ENCODE peak calls at places on chromosome 2, in ten cellular contexts. M, R, K, X, U, I, A, V, F and W are unnamed samples.

GRCh38 chr2:226888971-226889370 is 53.1 kb downstream of the RHBDD1 start:
- DNase-seq in V (no peak), M (no peak), X (no peak), A (no peak), I (no peak), R (no peak), U (no peak), F (no peak), K (no peak), W (no peak)

GRCh38 chr2:40199758-40200157 is 252.1 kb downstream of the SLC8A1 start:
- DNase-seq in I (no peak), V (no peak), R (no peak), A (no peak), U (no peak), M (no peak), K (no peak), F (no peak), X (no peak), W (no peak)

GRCh38 chr2:120566331-120567035 is 169.2 kb upstream of the GLI2 start:
- DNase-seq in A (peak; percentile 98), U (peak; percentile 86), I (no peak), X (no peak), V (no peak), F (peak; percentile 46), M (no peak), R (no peak), K (no peak), W (no peak)

GRCh38 chr2:48607307-48608014 is 10.2 kb upstream of the GTF2A1L start:
- DNase-seq in I (no peak), M (no peak), X (no peak), U (no peak), K (no peak), V (no peak), F (no peak), R (peak; percentile 29), A (peak; percentile 43), W (peak; percentile 20)

GRCh38 chr2:176763111-176763510 is 449.5 kb upstream of the HNRNPA3 start:
- DNase-seq in I (no peak), R (no peak), U (no peak), A (no peak), X (no peak), K (no peak), F (no peak), M (no peak), V (no peak), W (no peak)

GRCh38 chr2:182733572-182733971 is 17.5 kb downstream of the DNAJC10 start:
- DNase-seq in K (no peak), A (no peak), I (no peak), R (no peak), U (no peak), X (no peak), M (no peak), V (no peak), F (no peak), W (no peak)

GRCh38 chr2:214960677-214961076 is 151.2 kb upstream of the BARD1 start:
- DNase-seq in X (no peak), F (no peak), R (no peak), K (no peak), U (no peak), V (no peak), A (no peak), I (no peak), M (no peak), W (no peak)

GRCh38 chr2:121186261-121186660 is 98.7 kb downstream of the TFCP2L1 start:
- DNase-seq in F (no peak), I (no peak), X (no peak), A (no peak), K (no peak), V (no peak), U (no peak), M (no peak), R (no peak), W (no peak)

GRCh38 chr2:213932-214693 is 49.7 kb downstream of the SH3YL1 start:
- DNase-seq in A (no peak), I (no peak), K (no peak), V (no peak), X (no peak), F (no peak), R (no peak), M (no peak), U (peak; percentile 46), W (no peak)

GRCh38 chr2:220114443-220114842 is 487.0 kb downstream of the SLC4A3 start:
- DNase-seq in M (peak; percentile 14), A (no peak), K (no peak), U (no peak), I (no peak), R (no peak), F (no peak), V (no peak), X (no peak), W (no peak)

GRCh38 chr2:197258580-197258979 is 52.0 kb downstream of the ANKRD44 start:
- DNase-seq in M (no peak), X (no peak), F (no peak), U (no peak), K (no peak), I (no peak), R (no peak), A (no peak), V (no peak), W (no peak)

DNA sequence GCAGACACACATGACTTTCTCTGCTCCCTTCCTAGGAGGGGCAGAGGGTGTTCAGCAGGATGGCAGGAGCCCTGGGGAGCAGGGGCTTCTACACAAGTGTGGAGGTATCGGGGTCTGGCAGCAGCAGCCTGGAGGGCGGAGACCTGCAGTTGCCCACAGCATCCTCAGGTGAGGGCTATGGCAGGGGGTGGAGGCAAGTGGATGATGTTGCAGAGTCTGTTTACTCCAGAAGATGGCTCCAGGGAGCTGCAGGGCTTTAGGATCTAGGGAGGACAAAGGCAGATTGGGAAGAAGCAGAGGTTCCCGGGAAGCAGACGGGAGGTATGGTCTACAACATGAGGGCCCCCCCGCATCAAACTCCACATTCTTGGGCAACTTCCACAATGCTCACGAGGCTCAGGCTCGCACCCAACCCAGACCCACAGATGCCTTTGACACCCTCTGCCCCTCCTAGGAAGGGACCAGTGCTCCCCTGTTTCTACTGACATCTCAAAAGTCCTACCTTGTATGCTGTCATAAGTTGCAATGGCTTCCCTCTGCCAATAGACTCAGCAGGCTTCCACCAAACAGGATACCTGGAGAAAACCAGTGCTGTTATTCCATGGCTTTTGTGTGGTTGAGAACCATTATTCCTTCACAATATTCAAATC is 12.0 kb upstream of the ATP6V1C2 start:
- DNase-seq in X (no peak), R (peak; percentile 51), I (no peak), F (no peak), V (peak; percentile 41), A (no peak), M (peak; percentile 60), K (no peak), U (no peak), W (no peak)
- TF ChIP-seq CTCF in X (peak; percentile 56), R (peak; percentile 73), I (no peak), F (no peak), V (peak; percentile 80), A (peak; percentile 69), M (peak; percentile 55), K (no peak), U (peak; percentile 49), W (peak; percentile 60)

DNA sequence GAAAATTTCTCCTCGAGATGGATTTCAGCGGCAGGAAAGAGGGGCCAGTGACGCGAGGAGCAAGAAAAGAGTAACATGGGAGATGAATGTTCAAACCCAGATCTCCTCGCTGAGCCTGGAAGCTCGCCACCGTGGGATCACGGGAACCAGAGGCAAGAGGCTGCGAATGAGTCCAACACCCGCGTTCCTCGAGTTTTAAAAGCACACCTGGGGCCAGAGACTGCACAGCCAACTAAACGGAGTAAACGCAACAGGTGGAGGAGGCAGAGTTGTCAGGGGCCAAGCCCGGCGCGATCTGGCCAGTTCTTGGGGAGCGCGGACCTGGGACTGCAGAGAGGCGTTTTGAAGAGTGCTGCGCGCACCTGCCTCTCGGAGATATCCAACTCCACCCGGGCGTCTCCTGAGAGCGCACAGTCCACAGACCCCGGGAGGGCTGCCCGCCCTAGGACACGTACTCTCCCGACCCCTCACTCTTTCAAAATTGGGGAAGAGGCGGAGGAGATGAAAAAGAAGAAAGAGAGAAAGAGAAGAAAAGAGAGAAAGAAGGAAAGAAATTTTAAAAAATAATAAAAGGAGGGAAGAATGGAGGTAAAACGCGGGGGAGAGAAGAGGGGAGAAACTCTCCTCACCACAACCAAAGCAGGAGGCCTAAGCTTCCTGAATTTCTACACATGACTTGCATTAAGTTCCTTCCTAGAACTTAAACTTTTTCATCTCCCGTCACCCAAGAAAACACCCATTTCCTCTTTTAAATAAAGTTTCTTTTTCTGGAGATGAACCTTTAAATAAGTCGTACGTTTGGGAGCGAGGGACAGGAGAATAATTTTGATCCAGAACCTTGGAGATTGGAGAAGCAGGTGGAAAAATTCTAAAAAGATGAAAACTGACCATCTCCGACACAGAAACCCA is 5.3 kb upstream of the PAX3 start:
- DNase-seq in X (no peak), A (no peak), M (no peak), R (no peak), F (no peak), K (no peak), V (no peak), I (no peak), U (no peak), W (no peak)
- H3K4me3 ChIP-seq in X (no peak overlapping the region), A (no peak overlapping the region), M (no peak overlapping the region), R (no peak overlapping the region), F (no peak overlapping the region), K (peak overlapping the region; percentile 59), V (no peak overlapping the region), I (no peak overlapping the region), U (peak overlapping the region; percentile 66), W (no peak overlapping the region)

DNA sequence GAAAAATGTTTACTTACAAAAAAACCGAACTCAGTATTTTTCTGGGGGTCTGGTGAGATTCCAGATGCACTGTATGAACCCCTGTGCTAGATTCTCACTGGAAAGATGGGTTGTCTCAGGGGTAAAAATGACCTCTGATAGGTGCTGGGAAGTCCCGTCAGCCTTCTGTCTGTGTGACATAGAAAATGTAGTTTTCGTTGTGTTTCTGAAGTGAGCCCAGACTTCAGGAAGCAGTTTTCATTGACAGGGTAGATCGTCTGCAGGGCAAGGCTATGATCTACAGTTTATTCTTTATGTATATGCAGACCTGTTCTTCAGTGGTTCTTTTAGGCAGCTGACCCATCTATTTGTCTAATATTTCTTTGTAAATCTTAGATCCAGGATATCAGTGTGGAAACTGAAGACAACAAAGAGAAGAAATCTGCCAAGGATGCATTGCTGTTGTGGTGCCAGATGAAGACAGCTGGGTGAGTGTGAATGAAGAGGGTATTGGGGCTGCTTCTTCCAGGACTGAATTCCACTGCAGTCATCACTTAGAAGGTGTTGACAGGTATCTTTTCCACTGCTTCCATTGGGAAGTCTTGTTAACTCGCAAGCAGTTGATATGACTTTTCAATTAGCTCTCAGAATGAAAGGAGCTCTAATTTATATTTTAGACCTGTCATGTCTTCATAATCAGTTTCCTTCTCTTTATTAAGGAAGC is 107.5 kb upstream of the EML6 start:
- DNase-seq in U (no peak), K (no peak), F (no peak), I (no peak), A (no peak), M (no peak), R (no peak), V (no peak), X (no peak), W (no peak)
- TF ChIP-seq CTCF in U (no peak), K (no peak), F (no peak), I (no peak), A (no peak), M (no peak), R (no peak), V (no peak), X (no peak), W (no peak)

DNA sequence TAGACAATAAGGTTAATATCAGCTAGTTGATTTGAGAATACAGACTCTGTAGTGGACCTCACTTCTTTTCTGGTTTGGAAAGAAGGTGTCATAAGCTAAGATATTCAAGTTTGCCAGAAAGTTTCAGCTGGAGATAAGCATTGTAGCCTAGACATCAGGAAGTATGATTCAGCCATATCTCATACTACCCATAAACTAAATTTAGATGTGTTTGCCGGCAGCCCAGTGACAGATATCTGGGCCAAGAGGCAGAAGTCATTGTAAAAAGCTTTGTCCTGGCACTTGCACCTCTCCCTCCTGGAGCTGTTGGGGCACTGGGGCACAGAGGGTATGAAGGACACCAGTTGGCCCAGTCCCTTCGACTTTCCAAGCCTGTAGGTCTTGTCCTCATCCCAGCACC is 128.0 kb downstream of the EPHA4 start:
- DNase-seq in F (no peak), M (no peak), U (peak; percentile 19), A (peak; percentile 79), X (no peak), K (no peak), I (no peak), R (peak; percentile 65), V (no peak), W (no peak)
- H3K4me3 ChIP-seq in F (no peak overlapping the region), M (no peak overlapping the region), U (no peak overlapping the region), A (no peak overlapping the region), X (no peak overlapping the region), K (no peak overlapping the region), I (no peak overlapping the region), R (peak overlapping the region; percentile 8), V (no peak overlapping the region), W (no peak overlapping the region)